ENCODE peak calls at places on chromosomes 4 and X, in seven cellular contexts. E is A549; Z is AG10803; H is activated naive CD8-positive, alpha-beta T cell treated with anti-CD3 and anti-CD28 coated beads, Interleukin-2, amount 50 U/mL, for 24 hours; R is left lung; L is fibroblast of the aortic adventitia; S is osteocyte. M is an unnamed sample.
A peak's percentile ranks its signal among the peaks of the same experiment; 100 is the strongest.

GRCh38 chrX:323721-324628 is 5.4 kb upstream of the GTPBP6 start:
- DNase-seq in E (no peak), Z (peak; percentile 63), H (peak; percentile 56), R (peak; percentile 51), L (peak; percentile 63), S (no peak), M (no peak)

GRCh38 chr4:150581611-150582010 is 340 bp upstream of the MAB21L2 start:
- DNase-seq in E (no peak), Z (no peak), H (no peak), R (no peak), L (peak; percentile 44), S (peak; percentile 90), M (peak; percentile 54)

GRCh38 chr4:140049024-140049923 is 104.7 kb downstream of the MAML3 start:
- DNase-seq in E (peak; percentile 48), Z (peak; percentile 49), H (peak; percentile 45), R (no peak), L (peak; percentile 33), S (no peak), M (peak; percentile 20)

GRCh38 chr4:22521240-22521639 is 5.4 kb upstream of the ADGRA3 start:
- DNase-seq in E (no peak), Z (no peak), H (no peak), R (no peak), L (no peak), S (no peak), M (no peak)

GRCh38 chr4:40316333-40316781 is 18.8 kb upstream of the CHRNA9 start:
- DNase-seq in E (no peak), Z (peak; percentile 95), H (no peak), R (no peak), L (peak; percentile 95), S (no peak), M (no peak)

GRCh38 chrX:131816551-131817136 is 206.5 kb upstream of the STK26 start:
- DNase-seq in E (no peak), Z (peak; percentile 67), H (peak; percentile 45), R (no peak), L (peak; percentile 91), S (no peak), M (no peak)

GRCh38 chr4:159267023-159267939 is 164.4 kb downstream of the RAPGEF2 start:
- DNase-seq in E (no peak), Z (peak; percentile 22), H (no peak), R (no peak), L (peak; percentile 41), S (no peak), M (no peak)

GRCh38 chrX:97766496-97767095 is 882.9 kb downstream of the RPA4 start:
- DNase-seq in E (no peak), Z (no peak), H (no peak), R (no peak), L (no peak), S (no peak), M (no peak)

GRCh38 chrX:150508018-150508417 is 60.4 kb upstream of the MTM1 start:
- DNase-seq in E (no peak), Z (no peak), H (no peak), R (no peak), L (no peak), S (no peak), M (no peak)

GRCh38 chr4:129429566-129430339 is 333.8 kb downstream of the C4orf33 start:
- DNase-seq in E (no peak), Z (no peak), H (no peak), R (no peak), L (no peak), S (no peak), M (no peak)

GRCh38 chr4:53105313-53105712 is 243.2 kb downstream of the RASL11B start:
- DNase-seq in E (no peak), Z (no peak), H (no peak), R (peak; percentile 3), L (no peak), S (no peak), M (no peak)

GRCh38 chr4:85681194-85681803 is 206.3 kb downstream of the ARHGAP24 start:
- DNase-seq in E (no peak), Z (peak; percentile 99), H (no peak), R (no peak), L (peak; percentile 99), S (no peak), M (no peak)

GRCh38 chrX:108735680-108736508 is 469 bp downstream of the IRS4 start:
- DNase-seq in E (no peak), Z (no peak), H (no peak), R (peak; percentile 32), L (no peak), S (peak; percentile 81), M (no peak)

GRCh38 chr4:5165419-5166369 is 114.4 kb downstream of the STK32B start:
- DNase-seq in E (no peak), Z (peak; percentile 79), H (no peak), R (no peak), L (no peak), S (peak; percentile 84), M (no peak)

GRCh38 chr4:41339812-41340809 is 83.4 kb downstream of the UCHL1 start:
- DNase-seq in E (no peak), Z (peak; percentile 74), H (no peak), R (no peak), L (peak; percentile 68), S (no peak), M (no peak)

GRCh38 chr4:149884046-149884445 is 68.4 kb upstream of the IQCM start:
- DNase-seq in E (no peak), Z (peak; percentile 82), H (no peak), R (no peak), L (peak; percentile 82), S (no peak), M (no peak)

GRCh38 chr4:57981123-57981522 is 870.9 kb upstream of the IGFBP7 start:
- DNase-seq in E (no peak), Z (no peak), H (no peak), R (no peak), L (no peak), S (no peak), M (no peak)

GRCh38 chrX:26649534-26649933 is 433.6 kb downstream of the MAGEB5 start:
- DNase-seq in E (peak; percentile 1), Z (no peak), H (no peak), R (no peak), L (peak; percentile 11), S (no peak), M (no peak)

GRCh38 chrX:9847071-9847470 is 60.8 kb downstream of the SHROOM2 start:
- DNase-seq in E (no peak), Z (peak; percentile 37), H (no peak), R (no peak), L (no peak), S (no peak), M (no peak)

GRCh38 chrX:155127465-155127864 is 56.2 kb downstream of the BRCC3 start:
- DNase-seq in E (no peak), Z (no peak), H (no peak), R (no peak), L (no peak), S (no peak), M (no peak)

GRCh38 chr4:168840988-168841681 is 168.9 kb downstream of the CBR4 start:
- DNase-seq in E (no peak), Z (no peak), H (no peak), R (no peak), L (no peak), S (no peak), M (no peak)

GRCh38 chr4:2735869-2736268 is 20.3 kb downstream of the TNIP2 start:
- DNase-seq in E (no peak), Z (no peak), H (no peak), R (no peak), L (no peak), S (no peak), M (no peak)

GRCh38 chrX:2430265-2430825 is 70.4 kb downstream of the DHRSX start:
- DNase-seq in E (no peak), Z (no peak), H (no peak), R (peak; percentile 86), L (no peak), S (no peak), M (no peak)

GRCh38 chr4:105196523-105197145 is 50.0 kb downstream of the TET2 start:
- DNase-seq in E (peak; percentile 1), Z (no peak), H (no peak), R (no peak), L (no peak), S (no peak), M (no peak)

GRCh38 chr4:40200881-40201797 is 4.3 kb downstream of the RHOH start:
- DNase-seq in E (no peak), Z (no peak), H (no peak), R (no peak), L (no peak), S (no peak), M (no peak)

GRCh38 chr4:26839534-26839951 is 21.1 kb upstream of the STIM2 start:
- DNase-seq in E (no peak), Z (peak; percentile 55), H (no peak), R (no peak), L (peak; percentile 56), S (no peak), M (no peak)